ENCODE peak calls at places on chromosomes 7 and 10, in ten cellular contexts. J, P, H, T, W, R, V, C, B and X are unnamed samples.

GRCh38 chr7:5382281-5383041 is 41.2 kb downstream of the TNRC18 start:
- DNase-seq in B (no peak), P (no peak), C (peak; percentile 79), V (peak; percentile 84), J (no peak), T (no peak), H (no peak), R (peak; percentile 68), W (no peak), X (peak; percentile 86)

GRCh38 chr10:104300002-104300735 is 31.2 kb downstream of the GSTO2 start:
- DNase-seq in W (no peak), J (no peak), V (no peak), T (no peak), P (no peak), H (no peak), C (no peak), B (no peak), R (no peak), X (no peak)

GRCh38 chr7:25496394-25497103 is 268.3 kb upstream of the NPVF start:
- DNase-seq in H (no peak), V (no peak), J (peak; percentile 59), W (no peak), C (no peak), B (no peak), P (no peak), T (no peak), R (no peak), X (no peak)

GRCh38 chr7:118492466-118492865 is 268.0 kb downstream of the ANKRD7 start:
- DNase-seq in C (no peak), V (peak; percentile 26), H (no peak), W (no peak), J (no peak), T (no peak), R (no peak), B (no peak), P (no peak), X (no peak)

GRCh38 chr10:110020265-110020664 is 12.5 kb downstream of the ADD3 start:
- DNase-seq in B (no peak), C (no peak), R (no peak), W (no peak), H (no peak), P (no peak), V (no peak), T (no peak), J (no peak), X (no peak)

GRCh38 chr10:29714096-29714874 is 79.5 kb upstream of the SVIL start:
- DNase-seq in J (no peak), T (no peak), V (no peak), R (no peak), P (no peak), H (no peak), C (no peak), B (no peak), W (no peak), X (no peak)

GRCh38 chr10:86284355-86285105 is 82.1 kb downstream of the GRID1 start:
- DNase-seq in B (no peak), C (no peak), H (no peak), W (no peak), P (no peak), T (no peak), V (no peak), J (peak; percentile 29), R (no peak), X (no peak)

GRCh38 chr7:37342665-37343471 is 105.8 kb downstream of the ELMO1 start:
- DNase-seq in V (no peak), W (peak; percentile 71), J (peak; percentile 83), P (no peak), T (peak; percentile 71), H (peak; percentile 52), C (no peak), R (no peak), B (no peak), X (no peak)

GRCh38 chr7:131495679-131496498 is 60.5 kb downstream of the PODXL start:
- DNase-seq in W (no peak), T (no peak), P (no peak), J (no peak), B (no peak), R (no peak), C (no peak), V (no peak), H (no peak), X (no peak)

GRCh38 chr7:16357474-16357873 is 63.9 kb downstream of the CRPPA start:
- DNase-seq in J (no peak), R (no peak), C (no peak), T (no peak), V (no peak), W (no peak), P (no peak), H (no peak), B (no peak), X (no peak)